ENCODE peak calls at places on chromosomes 7 and 10, in five cellular contexts. D is fibroblast of lung; K is stimulated activated CD8-positive, alpha-beta memory T cell treated with anti-CD3 and anti-CD28 coated beads, Interleukin-12 subunit alpha, Interleukin-12 subunit beta, amount 100 ng/mL, for 4 hours; O is epithelial cell of esophagus; P is left ventricle myocardium superior. H is an unnamed sample.

GRCh38 chr10:18109471-18109870 is 30.8 kb upstream of the CACNB2 start:
- DNase-seq in D (no peak), K (no peak), O (no peak), P (no peak), H (no peak)

GRCh38 chr10:96416643-96417042 is 57.8 kb upstream of the OPALIN start:
- DNase-seq in D (peak), K (no peak), O (peak), P (peak), H (no peak)

GRCh38 chr7:118183254-118183585 is 744 bp upstream of the LSM8 start:
- DNase-seq in D (peak), K (no peak), O (no peak), P (no peak), H (no peak)

GRCh38 chr10:15735766-15736165 is 16.0 kb upstream of the ITGA8 start:
- DNase-seq in D (peak), K (no peak), O (no peak), P (peak), H (no peak)

GRCh38 chr10:132897516-132898381 is 44.6 kb downstream of the CFAP46 start:
- DNase-seq in D (no peak), K (no peak), O (no peak), P (peak), H (no peak)

GRCh38 chr7:138948403-138948802 is 32.8 kb downstream of the KIAA1549 start:
- DNase-seq in D (no peak), K (no peak), O (no peak), P (no peak), H (no peak)

GRCh38 chr7:134593530-134594392 is 44.9 kb downstream of the AKR1B15 start:
- DNase-seq in D (peak), K (no peak), O (peak), P (peak), H (peak)

GRCh38 chr10:118734477-118734876 is 20.3 kb downstream of the CACUL1 start:
- DNase-seq in D (no peak), K (no peak), O (no peak), P (no peak), H (no peak)

GRCh38 chr7:2288503-2288902 is 25.7 kb downstream of the SNX8 start:
- DNase-seq in D (no peak), K (no peak), O (no peak), P (no peak), H (no peak)

GRCh38 chr7:1018334-1018695 is 26.0 kb upstream of the GPR146 start:
- DNase-seq in D (no peak), K (no peak), O (no peak), P (no peak), H (no peak)

GRCh38 chr10:78768041-78768569 is 300.7 kb upstream of the ZMIZ1 start:
- DNase-seq in D (peak), K (no peak), O (no peak), P (no peak), H (no peak)

GRCh38 chr7:84384417-84384816 is 189.8 kb upstream of the SEMA3A start:
- DNase-seq in D (peak), K (no peak), O (peak), P (no peak), H (no peak)

GRCh38 chr7:73606801-73607691 is 17.3 kb downstream of the MLXIPL start:
- DNase-seq in D (no peak), K (peak), O (peak), P (peak), H (peak)

GRCh38 chr7:156155988-156156733 is 343.9 kb upstream of the SHH start:
- DNase-seq in D (no peak), K (no peak), O (no peak), P (no peak), H (no peak)

GRCh38 chr10:69360485-69361302 is 56.0 kb downstream of the TACR2 start:
- DNase-seq in D (peak), K (no peak), O (peak), P (peak), H (peak)

GRCh38 chr10:70500812-70501301 is 22.3 kb downstream of the PALD1 start:
- DNase-seq in D (no peak), K (no peak), O (no peak), P (peak), H (no peak)

GRCh38 chr10:133394801-133395221 is 854 bp downstream of the MTG1 start:
- DNase-seq in D (peak), K (no peak), O (no peak), P (no peak), H (peak)

GRCh38 chr7:3043544-3044395 is at the start of gene CARD11:
- DNase-seq in D (peak), K (peak), O (peak), P (no peak), H (no peak)

GRCh38 chr7:130189281-130189782 is 15.9 kb downstream of the TMEM209 start:
- DNase-seq in D (peak), K (no peak), O (no peak), P (no peak), H (no peak)

GRCh38 chr10:132669208-132669861 is 116.6 kb downstream of the NKX6-2 start:
- DNase-seq in D (no peak), K (no peak), O (no peak), P (no peak), H (no peak)

GRCh38 chr7:121167971-121168370 is 160.8 kb upstream of the WNT16 start:
- DNase-seq in D (peak), K (no peak), O (no peak), P (no peak), H (no peak)

GRCh38 chr10:73552819-73553218 is 38.3 kb downstream of the USP54 start:
- DNase-seq in D (no peak), K (no peak), O (peak), P (no peak), H (no peak)

GRCh38 chr10:97267671-97268070 is 24.8 kb downstream of the ARHGAP19 start:
- DNase-seq in D (no peak), K (no peak), O (no peak), P (no peak), H (no peak)

GRCh38 chr10:117226813-117227451 is 14.0 kb upstream of the SLC18A2 start:
- DNase-seq in D (no peak), K (no peak), O (peak), P (no peak), H (peak)

GRCh38 chr7:101724957-101725356 is 92.5 kb upstream of the CUX1 start:
- DNase-seq in D (no peak), K (no peak), O (no peak), P (no peak), H (no peak)

GRCh38 chr7:146146866-146147265 is 30.3 kb downstream of the CNTNAP2 start:
- DNase-seq in D (peak), K (no peak), O (no peak), P (no peak), H (no peak)